ENCODE peak calls at places on chromosomes 13 and 19, in ten cellular contexts. One of them, this sample, is unnamed.

GRCh38 chr19:9875796-9876195 is 40.7 kb downstream of the PIN1 start:
- DNase-seq in spleen: no peak
- DNase-seq in choroid plexus epithelial cell: no peak
- DNase-seq in uterus: no peak
- DNase-seq in DND-41: no peak
- DNase-seq in stimulated activated CD4-positive, alpha-beta T cell treated with anti-CD3 and anti-CD28 coated beads, Interleukin-1b, Interleukin-23, amount 100 ng/mL, for 1 hour: no peak
- DNase-seq in T follicular helper cell: no peak
- DNase-seq in midbrain: no peak
- DNase-seq in NCI-H1092 treated with DMSO at 0.1 percent for 48 hours: no peak
- DNase-seq in skeletal muscle cell: no peak
- DNase-seq in this sample: no peak

GRCh38 chr13:113862766-113863510 is 938 bp downstream of the GAS6 start:
- DNase-seq in T follicular helper cell: no peak
- DNase-seq in skeletal muscle cell: no peak
- DNase-seq in stimulated activated CD4-positive, alpha-beta T cell treated with anti-CD3 and anti-CD28 coated beads, Interleukin-1b, Interleukin-23, amount 100 ng/mL, for 1 hour: no peak
- DNase-seq in choroid plexus epithelial cell: peak; percentile 24
- DNase-seq in NCI-H1092 treated with DMSO at 0.1 percent for 48 hours: peak; percentile 34
- DNase-seq in uterus: peak; percentile 59
- DNase-seq in DND-41: no peak
- DNase-seq in spleen: no peak
- DNase-seq in midbrain: peak; percentile 49
- DNase-seq in this sample: no peak

GRCh38 chr19:9673912-9674668 is 810 bp downstream of the ZNF562 start:
- DNase-seq in midbrain: no peak
- DNase-seq in T follicular helper cell: no peak
- DNase-seq in uterus: no peak
- DNase-seq in NCI-H1092 treated with DMSO at 0.1 percent for 48 hours: no peak
- DNase-seq in choroid plexus epithelial cell: peak; percentile 2
- DNase-seq in DND-41: no peak
- DNase-seq in skeletal muscle cell: no peak
- DNase-seq in spleen: no peak
- DNase-seq in stimulated activated CD4-positive, alpha-beta T cell treated with anti-CD3 and anti-CD28 coated beads, Interleukin-1b, Interleukin-23, amount 100 ng/mL, for 1 hour: no peak
- DNase-seq in this sample: no peak

GRCh38 chr19:14933506-14933905 is 7.8 kb upstream of the OR7C2 start:
- DNase-seq in spleen: no peak
- DNase-seq in skeletal muscle cell: no peak
- DNase-seq in DND-41: no peak
- DNase-seq in stimulated activated CD4-positive, alpha-beta T cell treated with anti-CD3 and anti-CD28 coated beads, Interleukin-1b, Interleukin-23, amount 100 ng/mL, for 1 hour: no peak
- DNase-seq in NCI-H1092 treated with DMSO at 0.1 percent for 48 hours: no peak
- DNase-seq in uterus: no peak
- DNase-seq in T follicular helper cell: no peak
- DNase-seq in midbrain: no peak
- DNase-seq in choroid plexus epithelial cell: no peak
- DNase-seq in this sample: no peak

GRCh38 chr19:17214531-17215124 is 529 bp upstream of the USE1 start:
- DNase-seq in T follicular helper cell: no peak
- DNase-seq in spleen: peak; percentile 75
- DNase-seq in choroid plexus epithelial cell: no peak
- DNase-seq in midbrain: no peak
- DNase-seq in DND-41: no peak
- DNase-seq in skeletal muscle cell: no peak
- DNase-seq in NCI-H1092 treated with DMSO at 0.1 percent for 48 hours: no peak
- DNase-seq in uterus: no peak
- DNase-seq in stimulated activated CD4-positive, alpha-beta T cell treated with anti-CD3 and anti-CD28 coated beads, Interleukin-1b, Interleukin-23, amount 100 ng/mL, for 1 hour: no peak
- DNase-seq in this sample: no peak

GRCh38 chr19:17947815-17948473 is 15.1 kb downstream of the CCDC124 start:
- DNase-seq in NCI-H1092 treated with DMSO at 0.1 percent for 48 hours: peak; percentile 98
- DNase-seq in DND-41: peak; percentile 97
- DNase-seq in choroid plexus epithelial cell: peak; percentile 93
- DNase-seq in spleen: peak; percentile 97
- DNase-seq in midbrain: peak; percentile 95
- DNase-seq in uterus: peak; percentile 93
- DNase-seq in skeletal muscle cell: peak; percentile 63
- DNase-seq in T follicular helper cell: peak; percentile 93
- DNase-seq in stimulated activated CD4-positive, alpha-beta T cell treated with anti-CD3 and anti-CD28 coated beads, Interleukin-1b, Interleukin-23, amount 100 ng/mL, for 1 hour: peak; percentile 94
- DNase-seq in this sample: peak; percentile 87

GRCh38 chr13:51689597-51689996 is 105.3 kb downstream of the WDFY2 start:
- DNase-seq in DND-41: no peak
- DNase-seq in T follicular helper cell: no peak
- DNase-seq in uterus: no peak
- DNase-seq in NCI-H1092 treated with DMSO at 0.1 percent for 48 hours: no peak
- DNase-seq in spleen: no peak
- DNase-seq in choroid plexus epithelial cell: no peak
- DNase-seq in skeletal muscle cell: no peak
- DNase-seq in stimulated activated CD4-positive, alpha-beta T cell treated with anti-CD3 and anti-CD28 coated beads, Interleukin-1b, Interleukin-23, amount 100 ng/mL, for 1 hour: no peak
- DNase-seq in midbrain: peak; percentile 41
- DNase-seq in this sample: no peak

GRCh38 chr19:2670217-2670616 is 32.3 kb downstream of the GNG7 start:
- DNase-seq in choroid plexus epithelial cell: no peak
- DNase-seq in midbrain: no peak
- DNase-seq in uterus: no peak
- DNase-seq in NCI-H1092 treated with DMSO at 0.1 percent for 48 hours: no peak
- DNase-seq in spleen: no peak
- DNase-seq in stimulated activated CD4-positive, alpha-beta T cell treated with anti-CD3 and anti-CD28 coated beads, Interleukin-1b, Interleukin-23, amount 100 ng/mL, for 1 hour: no peak
- DNase-seq in skeletal muscle cell: no peak
- DNase-seq in T follicular helper cell: no peak
- DNase-seq in DND-41: no peak
- DNase-seq in this sample: no peak

GRCh38 chr13:33180009-33180804 is 105.3 kb downstream of the STARD13 start:
- DNase-seq in spleen: no peak
- DNase-seq in uterus: no peak
- DNase-seq in T follicular helper cell: no peak
- DNase-seq in choroid plexus epithelial cell: no peak
- DNase-seq in midbrain: no peak
- DNase-seq in stimulated activated CD4-positive, alpha-beta T cell treated with anti-CD3 and anti-CD28 coated beads, Interleukin-1b, Interleukin-23, amount 100 ng/mL, for 1 hour: no peak
- DNase-seq in NCI-H1092 treated with DMSO at 0.1 percent for 48 hours: no peak
- DNase-seq in skeletal muscle cell: no peak
- DNase-seq in DND-41: no peak
- DNase-seq in this sample: no peak

GRCh38 chr19:9456018-9456689 is 20.8 kb upstream of the ZNF266 start:
- DNase-seq in stimulated activated CD4-positive, alpha-beta T cell treated with anti-CD3 and anti-CD28 coated beads, Interleukin-1b, Interleukin-23, amount 100 ng/mL, for 1 hour: no peak
- DNase-seq in midbrain: no peak
- DNase-seq in T follicular helper cell: no peak
- DNase-seq in skeletal muscle cell: no peak
- DNase-seq in choroid plexus epithelial cell: no peak
- DNase-seq in NCI-H1092 treated with DMSO at 0.1 percent for 48 hours: no peak
- DNase-seq in DND-41: peak; percentile 17
- DNase-seq in spleen: no peak
- DNase-seq in uterus: no peak
- DNase-seq in this sample: no peak

GRCh38 chr13:99617474-99618255 is 116.4 kb downstream of the TM9SF2 start:
- DNase-seq in spleen: no peak
- DNase-seq in midbrain: peak; percentile 47
- DNase-seq in NCI-H1092 treated with DMSO at 0.1 percent for 48 hours: no peak
- DNase-seq in DND-41: no peak
- DNase-seq in choroid plexus epithelial cell: peak; percentile 87
- DNase-seq in stimulated activated CD4-positive, alpha-beta T cell treated with anti-CD3 and anti-CD28 coated beads, Interleukin-1b, Interleukin-23, amount 100 ng/mL, for 1 hour: no peak
- DNase-seq in skeletal muscle cell: peak; percentile 13
- DNase-seq in uterus: peak; percentile 37
- DNase-seq in T follicular helper cell: no peak
- DNase-seq in this sample: no peak

GRCh38 chr13:99421758-99422555 is 79.3 kb upstream of the TM9SF2 start:
- DNase-seq in midbrain: no peak
- DNase-seq in NCI-H1092 treated with DMSO at 0.1 percent for 48 hours: no peak
- DNase-seq in T follicular helper cell: no peak
- DNase-seq in skeletal muscle cell: no peak
- DNase-seq in spleen: no peak
- DNase-seq in uterus: no peak
- DNase-seq in stimulated activated CD4-positive, alpha-beta T cell treated with anti-CD3 and anti-CD28 coated beads, Interleukin-1b, Interleukin-23, amount 100 ng/mL, for 1 hour: no peak
- DNase-seq in choroid plexus epithelial cell: no peak
- DNase-seq in DND-41: no peak
- DNase-seq in this sample: no peak

GRCh38 chr13:26719356-26719945 is 41.1 kb downstream of the GPR12 start:
- DNase-seq in NCI-H1092 treated with DMSO at 0.1 percent for 48 hours: peak; percentile 81
- DNase-seq in DND-41: peak; percentile 35
- DNase-seq in spleen: no peak
- DNase-seq in uterus: no peak
- DNase-seq in skeletal muscle cell: no peak
- DNase-seq in stimulated activated CD4-positive, alpha-beta T cell treated with anti-CD3 and anti-CD28 coated beads, Interleukin-1b, Interleukin-23, amount 100 ng/mL, for 1 hour: no peak
- DNase-seq in T follicular helper cell: no peak
- DNase-seq in midbrain: peak; percentile 3
- DNase-seq in choroid plexus epithelial cell: peak; percentile 37
- DNase-seq in this sample: no peak

GRCh38 chr19:16016226-16017137 is 59.8 kb upstream of the TPM4 start:
- DNase-seq in stimulated activated CD4-positive, alpha-beta T cell treated with anti-CD3 and anti-CD28 coated beads, Interleukin-1b, Interleukin-23, amount 100 ng/mL, for 1 hour: no peak
- DNase-seq in spleen: no peak
- DNase-seq in T follicular helper cell: no peak
- DNase-seq in midbrain: no peak
- DNase-seq in uterus: no peak
- DNase-seq in DND-41: no peak
- DNase-seq in NCI-H1092 treated with DMSO at 0.1 percent for 48 hours: no peak
- DNase-seq in skeletal muscle cell: no peak
- DNase-seq in choroid plexus epithelial cell: no peak
- DNase-seq in this sample: no peak

GRCh38 chr19:18657590-18658365 is 20.9 kb downstream of the KLHL26 start:
- DNase-seq in T follicular helper cell: no peak
- DNase-seq in stimulated activated CD4-positive, alpha-beta T cell treated with anti-CD3 and anti-CD28 coated beads, Interleukin-1b, Interleukin-23, amount 100 ng/mL, for 1 hour: no peak
- DNase-seq in choroid plexus epithelial cell: peak; percentile 93
- DNase-seq in spleen: no peak
- DNase-seq in skeletal muscle cell: no peak
- DNase-seq in NCI-H1092 treated with DMSO at 0.1 percent for 48 hours: peak; percentile 20
- DNase-seq in DND-41: no peak
- DNase-seq in midbrain: no peak
- DNase-seq in uterus: peak; percentile 90
- DNase-seq in this sample: no peak

This sample was measured in prostate gland.